ENCODE peak calls at places on chromosomes 5 and 9, in eight cellular contexts. K is upper lobe of right lung; J is heart left ventricle; I is NCI-H1436; B is endothelial cell; E is pons; F is SJSA1; Q is CD4-positive, CD25-positive, alpha-beta regulatory T cell. R is an unnamed sample.

GRCh38 chr5:172567294-172567693 is 73.8 kb upstream of the NEURL1B start:
- DNase-seq in K (no peak), J (no peak), I (no peak), B (no peak), E (no peak), F (no peak), Q (no peak), R (no peak)

GRCh38 chr9:109542922-109543321 is 44.8 kb upstream of the PTPN3 start:
- DNase-seq in K (no peak), J (no peak), I (no peak), B (no peak), E (no peak), F (no peak), Q (no peak), R (no peak)

GRCh38 chr9:112332272-112332671 is 1.1 kb downstream of the PTBP3 start:
- DNase-seq in K (no peak), J (no peak), I (no peak), B (no peak), E (peak), F (no peak), Q (no peak), R (no peak)

GRCh38 chr5:138668981-138669380 is 84.2 kb upstream of the CTNNA1 start:
- DNase-seq in K (no peak), J (no peak), I (no peak), B (no peak), E (no peak), F (no peak), Q (no peak), R (no peak)

GRCh38 chr5:135832263-135832555 is 2.3 kb upstream of the SLC25A48 start:
- DNase-seq in K (no peak), J (no peak), I (no peak), B (no peak), E (no peak), F (no peak), Q (no peak), R (no peak)

GRCh38 chr5:6745706-6746217 is 32.5 kb downstream of the TENT4A start:
- DNase-seq in K (no peak), J (no peak), I (peak), B (no peak), E (peak), F (peak), Q (no peak), R (no peak)

GRCh38 chr5:65790371-65791163 is 68.6 kb downstream of the NLN start:
- DNase-seq in K (no peak), J (no peak), I (no peak), B (no peak), E (no peak), F (no peak), Q (no peak), R (no peak)

GRCh38 chr5:74544811-74545210 is 95.7 kb downstream of the ENC1 start:
- DNase-seq in K (no peak), J (no peak), I (no peak), B (no peak), E (no peak), F (no peak), Q (no peak), R (no peak)

GRCh38 chr5:35736280-35736679 is 118.6 kb downstream of the SPEF2 start:
- DNase-seq in K (no peak), J (no peak), I (no peak), B (no peak), E (no peak), F (no peak), Q (no peak), R (no peak)

GRCh38 chr5:4868140-4868735 is 271.9 kb upstream of the ADAMTS16 start:
- DNase-seq in K (no peak), J (peak), I (no peak), B (peak), E (peak), F (peak), Q (no peak), R (no peak)

GRCh38 chr5:1387876-1388275 is 43.0 kb upstream of the CLPTM1L start:
- DNase-seq in K (no peak), J (no peak), I (no peak), B (no peak), E (no peak), F (no peak), Q (no peak), R (no peak)

GRCh38 chr5:91188755-91189154 is 194.4 kb downstream of the ARRDC3 start:
- DNase-seq in K (no peak), J (no peak), I (no peak), B (no peak), E (no peak), F (no peak), Q (no peak), R (no peak)

R was measured in iPS DF 19.7.